ENCODE peak calls at places on chromosomes 7 and 10, in nine cellular contexts. One of them, this sample, is unnamed.
A peak's percentile ranks its signal among the peaks of the same experiment; 100 is the strongest.

GRCh38 chr10:67976292-67977245 is 92.1 kb downstream of the SIRT1 start:
- DNase-seq in cardiac fibroblast: peak; percentile 11
- DNase-seq in stimulated activated CD8-positive, alpha-beta memory T cell treated with anti-CD3 and anti-CD28 coated beads, Interleukin-15, amount 100 ng/mL, for 24 hours: no peak
- DNase-seq in neuronal stem cell: no peak
- DNase-seq in naive thymus-derived CD8-positive, alpha-beta T cell: no peak
- DNase-seq in NAMALWA: no peak
- DNase-seq in heart left ventricle: peak; percentile 90
- DNase-seq in stimulated activated naive B cell treated with anti-CD40 and anti-IgM and Interleukin-4, amounts not matched to agents 10 μg/mL and 1 μg/mL and 100 μg/mL, for 72 hours: no peak
- DNase-seq in amniotic stem cell: no peak
- DNase-seq in this sample: no peak

GRCh38 chr10:123348721-123349120 is 194.5 kb downstream of the BUB3 start:
- DNase-seq in neuronal stem cell: no peak
- DNase-seq in NAMALWA: no peak
- DNase-seq in stimulated activated naive B cell treated with anti-CD40 and anti-IgM and Interleukin-4, amounts not matched to agents 10 μg/mL and 1 μg/mL and 100 μg/mL, for 72 hours: no peak
- DNase-seq in cardiac fibroblast: no peak
- DNase-seq in stimulated activated CD8-positive, alpha-beta memory T cell treated with anti-CD3 and anti-CD28 coated beads, Interleukin-15, amount 100 ng/mL, for 24 hours: no peak
- DNase-seq in naive thymus-derived CD8-positive, alpha-beta T cell: no peak
- DNase-seq in amniotic stem cell: no peak
- DNase-seq in heart left ventricle: no peak
- DNase-seq in this sample: no peak

GRCh38 chr7:9241826-9242225 is 808.4 kb downstream of the NXPH1 start:
- DNase-seq in naive thymus-derived CD8-positive, alpha-beta T cell: no peak
- DNase-seq in neuronal stem cell: no peak
- DNase-seq in heart left ventricle: no peak
- DNase-seq in stimulated activated CD8-positive, alpha-beta memory T cell treated with anti-CD3 and anti-CD28 coated beads, Interleukin-15, amount 100 ng/mL, for 24 hours: no peak
- DNase-seq in stimulated activated naive B cell treated with anti-CD40 and anti-IgM and Interleukin-4, amounts not matched to agents 10 μg/mL and 1 μg/mL and 100 μg/mL, for 72 hours: no peak
- DNase-seq in amniotic stem cell: no peak
- DNase-seq in cardiac fibroblast: no peak
- DNase-seq in NAMALWA: no peak
- DNase-seq in this sample: no peak

GRCh38 chr10:122530177-122530576 is 30.4 kb upstream of the DMBT1 start:
- DNase-seq in cardiac fibroblast: peak; percentile 65
- DNase-seq in stimulated activated naive B cell treated with anti-CD40 and anti-IgM and Interleukin-4, amounts not matched to agents 10 μg/mL and 1 μg/mL and 100 μg/mL, for 72 hours: no peak
- DNase-seq in heart left ventricle: no peak
- DNase-seq in neuronal stem cell: no peak
- DNase-seq in amniotic stem cell: no peak
- DNase-seq in NAMALWA: no peak
- DNase-seq in naive thymus-derived CD8-positive, alpha-beta T cell: no peak
- DNase-seq in stimulated activated CD8-positive, alpha-beta memory T cell treated with anti-CD3 and anti-CD28 coated beads, Interleukin-15, amount 100 ng/mL, for 24 hours: no peak
- DNase-seq in this sample: no peak

GRCh38 chr7:45484094-45484493 is 90.1 kb upstream of the ADCY1 start:
- DNase-seq in stimulated activated naive B cell treated with anti-CD40 and anti-IgM and Interleukin-4, amounts not matched to agents 10 μg/mL and 1 μg/mL and 100 μg/mL, for 72 hours: no peak
- DNase-seq in neuronal stem cell: no peak
- DNase-seq in stimulated activated CD8-positive, alpha-beta memory T cell treated with anti-CD3 and anti-CD28 coated beads, Interleukin-15, amount 100 ng/mL, for 24 hours: no peak
- DNase-seq in cardiac fibroblast: no peak
- DNase-seq in amniotic stem cell: no peak
- DNase-seq in NAMALWA: no peak
- DNase-seq in heart left ventricle: no peak
- DNase-seq in naive thymus-derived CD8-positive, alpha-beta T cell: no peak
- DNase-seq in this sample: no peak

GRCh38 chr7:151311294-151311864 is 30.2 kb upstream of the NUB1 start:
- DNase-seq in stimulated activated CD8-positive, alpha-beta memory T cell treated with anti-CD3 and anti-CD28 coated beads, Interleukin-15, amount 100 ng/mL, for 24 hours: no peak
- DNase-seq in neuronal stem cell: no peak
- DNase-seq in stimulated activated naive B cell treated with anti-CD40 and anti-IgM and Interleukin-4, amounts not matched to agents 10 μg/mL and 1 μg/mL and 100 μg/mL, for 72 hours: no peak
- DNase-seq in NAMALWA: peak; percentile 92
- DNase-seq in amniotic stem cell: no peak
- DNase-seq in cardiac fibroblast: no peak
- DNase-seq in naive thymus-derived CD8-positive, alpha-beta T cell: no peak
- DNase-seq in heart left ventricle: no peak
- DNase-seq in this sample: no peak

GRCh38 chr10:101741938-101742337 is 34.0 kb downstream of the FGF8 start:
- DNase-seq in NAMALWA: no peak
- DNase-seq in neuronal stem cell: no peak
- DNase-seq in amniotic stem cell: no peak
- DNase-seq in naive thymus-derived CD8-positive, alpha-beta T cell: no peak
- DNase-seq in stimulated activated naive B cell treated with anti-CD40 and anti-IgM and Interleukin-4, amounts not matched to agents 10 μg/mL and 1 μg/mL and 100 μg/mL, for 72 hours: no peak
- DNase-seq in stimulated activated CD8-positive, alpha-beta memory T cell treated with anti-CD3 and anti-CD28 coated beads, Interleukin-15, amount 100 ng/mL, for 24 hours: no peak
- DNase-seq in cardiac fibroblast: no peak
- DNase-seq in heart left ventricle: no peak
- DNase-seq in this sample: no peak

GRCh38 chr10:18793951-18794350 is 134.7 kb downstream of the ARL5B start:
- DNase-seq in NAMALWA: peak; percentile 21
- DNase-seq in heart left ventricle: no peak
- DNase-seq in naive thymus-derived CD8-positive, alpha-beta T cell: no peak
- DNase-seq in cardiac fibroblast: peak; percentile 9
- DNase-seq in stimulated activated naive B cell treated with anti-CD40 and anti-IgM and Interleukin-4, amounts not matched to agents 10 μg/mL and 1 μg/mL and 100 μg/mL, for 72 hours: no peak
- DNase-seq in neuronal stem cell: no peak
- DNase-seq in stimulated activated CD8-positive, alpha-beta memory T cell treated with anti-CD3 and anti-CD28 coated beads, Interleukin-15, amount 100 ng/mL, for 24 hours: no peak
- DNase-seq in amniotic stem cell: no peak
- DNase-seq in this sample: no peak

GRCh38 chr7:5266148-5267028 is 16.4 kb upstream of the SLC29A4 start:
- DNase-seq in heart left ventricle: no peak
- DNase-seq in stimulated activated naive B cell treated with anti-CD40 and anti-IgM and Interleukin-4, amounts not matched to agents 10 μg/mL and 1 μg/mL and 100 μg/mL, for 72 hours: no peak
- DNase-seq in neuronal stem cell: no peak
- DNase-seq in naive thymus-derived CD8-positive, alpha-beta T cell: no peak
- DNase-seq in stimulated activated CD8-positive, alpha-beta memory T cell treated with anti-CD3 and anti-CD28 coated beads, Interleukin-15, amount 100 ng/mL, for 24 hours: no peak
- DNase-seq in amniotic stem cell: no peak
- DNase-seq in NAMALWA: no peak
- DNase-seq in cardiac fibroblast: no peak
- DNase-seq in this sample: no peak

GRCh38 chr10:16519250-16519907 is 2.3 kb downstream of the C1QL3 start:
- DNase-seq in heart left ventricle: no peak
- DNase-seq in stimulated activated naive B cell treated with anti-CD40 and anti-IgM and Interleukin-4, amounts not matched to agents 10 μg/mL and 1 μg/mL and 100 μg/mL, for 72 hours: no peak
- DNase-seq in cardiac fibroblast: no peak
- DNase-seq in neuronal stem cell: no peak
- DNase-seq in stimulated activated CD8-positive, alpha-beta memory T cell treated with anti-CD3 and anti-CD28 coated beads, Interleukin-15, amount 100 ng/mL, for 24 hours: no peak
- DNase-seq in NAMALWA: no peak
- DNase-seq in naive thymus-derived CD8-positive, alpha-beta T cell: no peak
- DNase-seq in amniotic stem cell: no peak
- DNase-seq in this sample: peak; percentile 25

GRCh38 chr7:41710838-41711237 is 7.9 kb upstream of the INHBA start:
- DNase-seq in NAMALWA: no peak
- DNase-seq in stimulated activated naive B cell treated with anti-CD40 and anti-IgM and Interleukin-4, amounts not matched to agents 10 μg/mL and 1 μg/mL and 100 μg/mL, for 72 hours: no peak
- DNase-seq in neuronal stem cell: no peak
- DNase-seq in naive thymus-derived CD8-positive, alpha-beta T cell: no peak
- DNase-seq in stimulated activated CD8-positive, alpha-beta memory T cell treated with anti-CD3 and anti-CD28 coated beads, Interleukin-15, amount 100 ng/mL, for 24 hours: no peak
- DNase-seq in amniotic stem cell: no peak
- DNase-seq in cardiac fibroblast: no peak
- DNase-seq in heart left ventricle: no peak
- DNase-seq in this sample: no peak

GRCh38 chr10:62860946-62861345 is 44.8 kb upstream of the EGR2 start:
- DNase-seq in stimulated activated naive B cell treated with anti-CD40 and anti-IgM and Interleukin-4, amounts not matched to agents 10 μg/mL and 1 μg/mL and 100 μg/mL, for 72 hours: no peak
- DNase-seq in heart left ventricle: no peak
- DNase-seq in amniotic stem cell: no peak
- DNase-seq in naive thymus-derived CD8-positive, alpha-beta T cell: no peak
- DNase-seq in neuronal stem cell: no peak
- DNase-seq in cardiac fibroblast: peak; percentile 61
- DNase-seq in NAMALWA: no peak
- DNase-seq in stimulated activated CD8-positive, alpha-beta memory T cell treated with anti-CD3 and anti-CD28 coated beads, Interleukin-15, amount 100 ng/mL, for 24 hours: no peak
- DNase-seq in this sample: no peak

GRCh38 chr7:54796853-54797252 is 37.8 kb upstream of the SEC61G start:
- DNase-seq in heart left ventricle: no peak
- DNase-seq in NAMALWA: no peak
- DNase-seq in amniotic stem cell: no peak
- DNase-seq in naive thymus-derived CD8-positive, alpha-beta T cell: no peak
- DNase-seq in cardiac fibroblast: no peak
- DNase-seq in neuronal stem cell: no peak
- DNase-seq in stimulated activated CD8-positive, alpha-beta memory T cell treated with anti-CD3 and anti-CD28 coated beads, Interleukin-15, amount 100 ng/mL, for 24 hours: no peak
- DNase-seq in stimulated activated naive B cell treated with anti-CD40 and anti-IgM and Interleukin-4, amounts not matched to agents 10 μg/mL and 1 μg/mL and 100 μg/mL, for 72 hours: no peak
- DNase-seq in this sample: no peak

GRCh38 chr10:15201589-15202300 is 33.3 kb upstream of the NMT2 start:
- DNase-seq in amniotic stem cell: no peak
- DNase-seq in stimulated activated CD8-positive, alpha-beta memory T cell treated with anti-CD3 and anti-CD28 coated beads, Interleukin-15, amount 100 ng/mL, for 24 hours: no peak
- DNase-seq in neuronal stem cell: no peak
- DNase-seq in cardiac fibroblast: peak; percentile 32
- DNase-seq in stimulated activated naive B cell treated with anti-CD40 and anti-IgM and Interleukin-4, amounts not matched to agents 10 μg/mL and 1 μg/mL and 100 μg/mL, for 72 hours: no peak
- DNase-seq in NAMALWA: no peak
- DNase-seq in naive thymus-derived CD8-positive, alpha-beta T cell: no peak
- DNase-seq in heart left ventricle: no peak
- DNase-seq in this sample: no peak

GRCh38 chr7:149870701-149871483 is 2.9 kb upstream of the ATP6V0E2 start:
- DNase-seq in cardiac fibroblast: no peak
- DNase-seq in neuronal stem cell: no peak
- DNase-seq in heart left ventricle: peak; percentile 23
- DNase-seq in amniotic stem cell: no peak
- DNase-seq in NAMALWA: no peak
- DNase-seq in naive thymus-derived CD8-positive, alpha-beta T cell: no peak
- DNase-seq in stimulated activated naive B cell treated with anti-CD40 and anti-IgM and Interleukin-4, amounts not matched to agents 10 μg/mL and 1 μg/mL and 100 μg/mL, for 72 hours: no peak
- DNase-seq in stimulated activated CD8-positive, alpha-beta memory T cell treated with anti-CD3 and anti-CD28 coated beads, Interleukin-15, amount 100 ng/mL, for 24 hours: no peak
- DNase-seq in this sample: no peak

GRCh38 chr10:89079991-89080390 is 89.4 kb downstream of the FAS start:
- DNase-seq in neuronal stem cell: no peak
- DNase-seq in amniotic stem cell: no peak
- DNase-seq in NAMALWA: no peak
- DNase-seq in naive thymus-derived CD8-positive, alpha-beta T cell: no peak
- DNase-seq in cardiac fibroblast: no peak
- DNase-seq in stimulated activated CD8-positive, alpha-beta memory T cell treated with anti-CD3 and anti-CD28 coated beads, Interleukin-15, amount 100 ng/mL, for 24 hours: no peak
- DNase-seq in stimulated activated naive B cell treated with anti-CD40 and anti-IgM and Interleukin-4, amounts not matched to agents 10 μg/mL and 1 μg/mL and 100 μg/mL, for 72 hours: no peak
- DNase-seq in heart left ventricle: no peak
- DNase-seq in this sample: no peak

GRCh38 chr7:24715661-24716479 is 41.4 kb downstream of the GSDME start:
- DNase-seq in cardiac fibroblast: peak; percentile 54
- DNase-seq in amniotic stem cell: no peak
- DNase-seq in NAMALWA: peak; percentile 86
- DNase-seq in naive thymus-derived CD8-positive, alpha-beta T cell: no peak
- DNase-seq in heart left ventricle: no peak
- DNase-seq in neuronal stem cell: no peak
- DNase-seq in stimulated activated naive B cell treated with anti-CD40 and anti-IgM and Interleukin-4, amounts not matched to agents 10 μg/mL and 1 μg/mL and 100 μg/mL, for 72 hours: no peak
- DNase-seq in stimulated activated CD8-positive, alpha-beta memory T cell treated with anti-CD3 and anti-CD28 coated beads, Interleukin-15, amount 100 ng/mL, for 24 hours: no peak
- DNase-seq in this sample: peak; percentile 69

GRCh38 chr10:104240078-104240477 is 7.9 kb upstream of the CFAP43 start:
- DNase-seq in cardiac fibroblast: no peak
- DNase-seq in amniotic stem cell: no peak
- DNase-seq in stimulated activated CD8-positive, alpha-beta memory T cell treated with anti-CD3 and anti-CD28 coated beads, Interleukin-15, amount 100 ng/mL, for 24 hours: no peak
- DNase-seq in neuronal stem cell: no peak
- DNase-seq in naive thymus-derived CD8-positive, alpha-beta T cell: no peak
- DNase-seq in stimulated activated naive B cell treated with anti-CD40 and anti-IgM and Interleukin-4, amounts not matched to agents 10 μg/mL and 1 μg/mL and 100 μg/mL, for 72 hours: no peak
- DNase-seq in NAMALWA: no peak
- DNase-seq in heart left ventricle: no peak
- DNase-seq in this sample: no peak

GRCh38 chr7:2157473-2158279 is 75.1 kb downstream of the MAD1L1 start:
- DNase-seq in neuronal stem cell: no peak
- DNase-seq in NAMALWA: peak; percentile 93
- DNase-seq in stimulated activated CD8-positive, alpha-beta memory T cell treated with anti-CD3 and anti-CD28 coated beads, Interleukin-15, amount 100 ng/mL, for 24 hours: no peak
- DNase-seq in heart left ventricle: peak; percentile 79
- DNase-seq in stimulated activated naive B cell treated with anti-CD40 and anti-IgM and Interleukin-4, amounts not matched to agents 10 μg/mL and 1 μg/mL and 100 μg/mL, for 72 hours: no peak
- DNase-seq in naive thymus-derived CD8-positive, alpha-beta T cell: no peak
- DNase-seq in amniotic stem cell: no peak
- DNase-seq in cardiac fibroblast: peak; percentile 90
- DNase-seq in this sample: no peak

GRCh38 chr10:99854860-99855259 is 72.4 kb downstream of the ABCC2 start:
- DNase-seq in stimulated activated naive B cell treated with anti-CD40 and anti-IgM and Interleukin-4, amounts not matched to agents 10 μg/mL and 1 μg/mL and 100 μg/mL, for 72 hours: no peak
- DNase-seq in heart left ventricle: no peak
- DNase-seq in NAMALWA: peak; percentile 21
- DNase-seq in amniotic stem cell: no peak
- DNase-seq in naive thymus-derived CD8-positive, alpha-beta T cell: no peak
- DNase-seq in cardiac fibroblast: peak; percentile 90
- DNase-seq in neuronal stem cell: no peak
- DNase-seq in stimulated activated CD8-positive, alpha-beta memory T cell treated with anti-CD3 and anti-CD28 coated beads, Interleukin-15, amount 100 ng/mL, for 24 hours: no peak
- DNase-seq in this sample: no peak

GRCh38 chr10:78349165-78349516 is 315.5 kb downstream of the RPS24 start:
- DNase-seq in heart left ventricle: peak; percentile 63
- DNase-seq in naive thymus-derived CD8-positive, alpha-beta T cell: no peak
- DNase-seq in neuronal stem cell: no peak
- DNase-seq in cardiac fibroblast: no peak
- DNase-seq in NAMALWA: no peak
- DNase-seq in stimulated activated CD8-positive, alpha-beta memory T cell treated with anti-CD3 and anti-CD28 coated beads, Interleukin-15, amount 100 ng/mL, for 24 hours: no peak
- DNase-seq in stimulated activated naive B cell treated with anti-CD40 and anti-IgM and Interleukin-4, amounts not matched to agents 10 μg/mL and 1 μg/mL and 100 μg/mL, for 72 hours: no peak
- DNase-seq in amniotic stem cell: no peak
- DNase-seq in this sample: no peak

GRCh38 chr7:74012842-74013249 is 15.1 kb upstream of the ELN start:
- DNase-seq in heart left ventricle: no peak
- DNase-seq in neuronal stem cell: no peak
- DNase-seq in stimulated activated CD8-positive, alpha-beta memory T cell treated with anti-CD3 and anti-CD28 coated beads, Interleukin-15, amount 100 ng/mL, for 24 hours: no peak
- DNase-seq in naive thymus-derived CD8-positive, alpha-beta T cell: no peak
- DNase-seq in amniotic stem cell: no peak
- DNase-seq in cardiac fibroblast: no peak
- DNase-seq in NAMALWA: peak; percentile 69
- DNase-seq in stimulated activated naive B cell treated with anti-CD40 and anti-IgM and Interleukin-4, amounts not matched to agents 10 μg/mL and 1 μg/mL and 100 μg/mL, for 72 hours: peak; percentile 51
- DNase-seq in this sample: peak; percentile 88

This sample was measured in GM06990.